ENCODE peak calls at places on chromosomes 11 and 22, in six cellular contexts. One of them, this sample, is unnamed.

GRCh38 chr11:118406599-118407166 is 5.3 kb downstream of the ATP5MG start:
- DNase-seq in tibial nerve: no peak
- DNase-seq in heart left ventricle: peak
- DNase-seq in uterus: no peak
- DNase-seq in CD4-positive, alpha-beta T cell: no peak
- DNase-seq in neural progenitor cell: no peak
- DNase-seq in this sample: no peak

GRCh38 chr22:46881373-46882118 is 119.1 kb downstream of the TBC1D22A start:
- DNase-seq in tibial nerve: no peak
- DNase-seq in heart left ventricle: peak
- DNase-seq in uterus: no peak
- DNase-seq in CD4-positive, alpha-beta T cell: no peak
- DNase-seq in neural progenitor cell: no peak
- DNase-seq in this sample: no peak

GRCh38 chr22:39481054-39481453 is 21.0 kb upstream of the MIEF1 start:
- DNase-seq in tibial nerve: no peak
- DNase-seq in heart left ventricle: no peak
- DNase-seq in uterus: no peak
- DNase-seq in CD4-positive, alpha-beta T cell: no peak
- DNase-seq in neural progenitor cell: no peak
- DNase-seq in this sample: no peak

GRCh38 chr22:48744283-48744641 is 1083.4 kb downstream of the BRD1 start:
- DNase-seq in tibial nerve: no peak
- DNase-seq in heart left ventricle: no peak
- DNase-seq in uterus: no peak
- DNase-seq in CD4-positive, alpha-beta T cell: no peak
- DNase-seq in neural progenitor cell: no peak
- DNase-seq in this sample: no peak

GRCh38 chr22:43985532-43985931 is 30.3 kb downstream of the SAMM50 start:
- DNase-seq in tibial nerve: no peak
- DNase-seq in heart left ventricle: no peak
- DNase-seq in uterus: no peak
- DNase-seq in CD4-positive, alpha-beta T cell: no peak
- DNase-seq in neural progenitor cell: no peak
- DNase-seq in this sample: no peak

GRCh38 chr11:17229481-17230152 is 21.8 kb upstream of the PIK3C2A start:
- DNase-seq in tibial nerve: no peak
- DNase-seq in heart left ventricle: no peak
- DNase-seq in uterus: no peak
- DNase-seq in CD4-positive, alpha-beta T cell: no peak
- DNase-seq in neural progenitor cell: no peak
- DNase-seq in this sample: no peak

GRCh38 chr11:32427935-32428664 is 7.2 kb downstream of the WT1 start:
- DNase-seq in tibial nerve: no peak
- DNase-seq in heart left ventricle: no peak
- DNase-seq in uterus: no peak
- DNase-seq in CD4-positive, alpha-beta T cell: no peak
- DNase-seq in neural progenitor cell: peak
- DNase-seq in this sample: no peak

GRCh38 chr22:25109878-25110595 is 89.6 kb upstream of the CRYBB3 start:
- DNase-seq in tibial nerve: no peak
- DNase-seq in heart left ventricle: no peak
- DNase-seq in uterus: no peak
- DNase-seq in CD4-positive, alpha-beta T cell: no peak
- DNase-seq in neural progenitor cell: no peak
- DNase-seq in this sample: no peak

GRCh38 chr22:38831166-38831945 is 12.5 kb downstream of the NPTXR start:
- DNase-seq in tibial nerve: no peak
- DNase-seq in heart left ventricle: no peak
- DNase-seq in uterus: no peak
- DNase-seq in CD4-positive, alpha-beta T cell: no peak
- DNase-seq in neural progenitor cell: no peak
- DNase-seq in this sample: no peak

GRCh38 chr22:42770941-42771647 is 50.4 kb upstream of the A4GALT start:
- DNase-seq in tibial nerve: no peak
- DNase-seq in heart left ventricle: no peak
- DNase-seq in uterus: no peak
- DNase-seq in CD4-positive, alpha-beta T cell: no peak
- DNase-seq in neural progenitor cell: peak
- DNase-seq in this sample: no peak

GRCh38 chr11:63635762-63636465 is 21.7 kb upstream of the PLAAT3 start:
- DNase-seq in tibial nerve: peak
- DNase-seq in heart left ventricle: peak
- DNase-seq in uterus: peak
- DNase-seq in CD4-positive, alpha-beta T cell: peak
- DNase-seq in neural progenitor cell: peak
- DNase-seq in this sample: peak

GRCh38 chr11:97237151-97237550 is 847.3 kb downstream of the JRKL start:
- DNase-seq in tibial nerve: no peak
- DNase-seq in heart left ventricle: no peak
- DNase-seq in uterus: no peak
- DNase-seq in CD4-positive, alpha-beta T cell: no peak
- DNase-seq in neural progenitor cell: no peak
- DNase-seq in this sample: no peak

GRCh38 chr11:7927635-7928034 is 3.4 kb downstream of the OR10A6 start:
- DNase-seq in tibial nerve: no peak
- DNase-seq in heart left ventricle: no peak
- DNase-seq in uterus: no peak
- DNase-seq in CD4-positive, alpha-beta T cell: no peak
- DNase-seq in neural progenitor cell: no peak
- DNase-seq in this sample: no peak

GRCh38 chr11:5524756-5525155 is 8.3 kb upstream of the UBQLNL start:
- DNase-seq in tibial nerve: no peak
- DNase-seq in heart left ventricle: no peak
- DNase-seq in uterus: no peak
- DNase-seq in CD4-positive, alpha-beta T cell: no peak
- DNase-seq in neural progenitor cell: no peak
- DNase-seq in this sample: no peak

GRCh38 chr11:87421422-87421821 is 383.7 kb downstream of the TMEM135 start:
- DNase-seq in tibial nerve: no peak
- DNase-seq in heart left ventricle: peak
- DNase-seq in uterus: no peak
- DNase-seq in CD4-positive, alpha-beta T cell: no peak
- DNase-seq in neural progenitor cell: peak
- DNase-seq in this sample: no peak

GRCh38 chr11:337711-338110 is 17.1 kb upstream of the IFITM3 start:
- DNase-seq in tibial nerve: no peak
- DNase-seq in heart left ventricle: no peak
- DNase-seq in uterus: peak
- DNase-seq in CD4-positive, alpha-beta T cell: no peak
- DNase-seq in neural progenitor cell: no peak
- DNase-seq in this sample: no peak

GRCh38 chr11:128904872-128905344 is 13.8 kb downstream of the KCNJ5 start:
- DNase-seq in tibial nerve: no peak
- DNase-seq in heart left ventricle: no peak
- DNase-seq in uterus: no peak
- DNase-seq in CD4-positive, alpha-beta T cell: no peak
- DNase-seq in neural progenitor cell: peak
- DNase-seq in this sample: no peak

GRCh38 chr11:73800407-73800806 is 12.7 kb downstream of the MRPL48 start:
- DNase-seq in tibial nerve: no peak
- DNase-seq in heart left ventricle: no peak
- DNase-seq in uterus: no peak
- DNase-seq in CD4-positive, alpha-beta T cell: no peak
- DNase-seq in neural progenitor cell: no peak
- DNase-seq in this sample: no peak

GRCh38 chr22:50498322-50498861 is 9.1 kb downstream of the LMF2 start:
- DNase-seq in tibial nerve: no peak
- DNase-seq in heart left ventricle: peak
- DNase-seq in uterus: no peak
- DNase-seq in CD4-positive, alpha-beta T cell: peak
- DNase-seq in neural progenitor cell: peak
- DNase-seq in this sample: peak

DNA sequence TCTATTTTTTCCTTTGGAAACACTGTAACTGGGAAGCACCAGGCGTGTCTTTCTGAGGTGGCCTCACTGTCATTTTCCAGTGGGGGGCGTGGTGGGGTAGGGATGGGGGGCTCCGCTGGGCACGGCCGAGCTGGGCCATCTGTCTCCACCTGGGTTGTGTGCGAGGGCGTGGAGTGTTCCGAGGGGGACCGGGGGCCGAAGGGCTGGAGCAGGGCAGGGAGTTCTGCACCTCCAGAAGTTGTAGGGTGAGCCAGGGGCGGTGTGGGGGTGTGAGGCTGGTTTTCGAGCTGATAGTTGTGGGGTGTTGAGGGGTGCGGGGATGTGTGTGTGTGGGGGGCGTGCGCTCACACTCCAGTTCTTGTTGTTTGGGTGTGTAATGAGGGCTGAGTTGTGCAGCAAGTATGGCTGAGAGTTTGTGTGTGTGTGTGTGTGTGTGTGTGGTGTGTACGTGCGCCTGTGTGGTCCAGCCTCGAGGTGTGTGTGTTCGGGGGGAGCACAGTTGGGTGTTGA is 10.8 kb downstream of the YPEL4 start:
- DNase-seq in tibial nerve: no peak
- DNase-seq in heart left ventricle: no peak
- DNase-seq in uterus: no peak
- DNase-seq in CD4-positive, alpha-beta T cell: no peak
- DNase-seq in neural progenitor cell: peak
- DNase-seq in this sample: no peak
- H3K27ac ChIP-seq in tibial nerve: peak
- H3K27ac ChIP-seq in heart left ventricle: peak
- H3K27ac ChIP-seq in uterus: peak
- H3K27ac ChIP-seq in CD4-positive, alpha-beta T cell: no peak
- H3K27ac ChIP-seq in neural progenitor cell: peak
- H3K27ac ChIP-seq in this sample: no peak

GRCh38 chr11:59197990-59198389 is 14.7 kb downstream of the MPEG1 start:
- DNase-seq in tibial nerve: peak
- DNase-seq in heart left ventricle: peak
- DNase-seq in uterus: peak
- DNase-seq in CD4-positive, alpha-beta T cell: no peak
- DNase-seq in neural progenitor cell: no peak
- DNase-seq in this sample: no peak

GRCh38 chr11:59201376-59201775 is 11.4 kb downstream of the MPEG1 start:
- DNase-seq in tibial nerve: no peak
- DNase-seq in heart left ventricle: no peak
- DNase-seq in uterus: no peak
- DNase-seq in CD4-positive, alpha-beta T cell: no peak
- DNase-seq in neural progenitor cell: no peak
- DNase-seq in this sample: no peak

GRCh38 chr11:59196777-59197176 is 15.9 kb downstream of the MPEG1 start:
- DNase-seq in tibial nerve: no peak
- DNase-seq in heart left ventricle: no peak
- DNase-seq in uterus: no peak
- DNase-seq in CD4-positive, alpha-beta T cell: no peak
- DNase-seq in neural progenitor cell: no peak
- DNase-seq in this sample: no peak

GRCh38 chr11:59200421-59200746 is 12.3 kb downstream of the MPEG1 start:
- DNase-seq in tibial nerve: no peak
- DNase-seq in heart left ventricle: no peak
- DNase-seq in uterus: no peak
- DNase-seq in CD4-positive, alpha-beta T cell: no peak
- DNase-seq in neural progenitor cell: no peak
- DNase-seq in this sample: no peak

DNA sequence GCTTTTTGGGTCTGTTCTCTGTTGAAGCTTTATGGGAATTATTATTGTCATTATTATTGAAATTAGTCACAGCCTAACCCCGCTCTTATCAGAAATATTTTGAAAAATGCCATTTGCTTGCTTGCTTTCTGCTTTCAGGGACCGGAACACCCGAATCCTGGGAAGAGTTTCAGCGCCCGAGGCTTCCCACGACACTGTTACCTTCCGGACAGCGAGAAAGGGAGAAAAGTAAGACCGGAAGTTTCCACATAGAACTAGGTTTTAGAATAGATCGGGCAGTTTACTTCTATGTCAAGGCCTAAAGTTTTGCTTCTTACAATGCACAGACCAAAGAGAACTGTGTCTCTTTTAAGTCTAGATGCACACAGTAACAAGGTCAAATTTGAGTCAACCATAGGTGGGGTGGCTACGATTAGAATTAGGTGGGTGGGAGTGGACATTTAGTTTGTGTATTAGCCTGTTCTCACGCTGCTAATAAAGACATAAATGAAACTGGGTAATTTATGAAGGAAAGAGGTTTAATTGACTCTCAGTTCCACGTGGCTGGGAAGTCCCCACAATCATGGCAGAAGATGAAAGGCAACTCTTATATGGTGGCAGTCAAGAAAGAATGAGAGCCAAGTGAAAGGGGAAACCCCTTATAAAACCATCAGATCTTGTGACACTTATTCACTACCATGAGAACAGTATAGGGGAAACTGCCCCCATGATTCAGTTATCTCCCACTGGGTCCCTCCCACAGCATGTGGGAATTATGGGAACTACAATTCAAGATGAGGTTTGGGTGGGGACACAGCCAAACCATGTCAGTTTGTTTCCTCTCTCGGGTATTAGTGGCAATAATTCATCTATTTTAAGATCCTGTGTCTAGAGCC is 12.9 kb downstream of the MPEG1 start:
- DNase-seq in tibial nerve: no peak
- DNase-seq in heart left ventricle: no peak
- DNase-seq in uterus: no peak
- DNase-seq in CD4-positive, alpha-beta T cell: no peak
- DNase-seq in neural progenitor cell: no peak
- DNase-seq in this sample: no peak
- H3K27ac ChIP-seq in tibial nerve: no peak
- H3K27ac ChIP-seq in heart left ventricle: no peak
- H3K27ac ChIP-seq in uterus: no peak
- H3K27ac ChIP-seq in CD4-positive, alpha-beta T cell: no peak
- H3K27ac ChIP-seq in neural progenitor cell: peak
- H3K27ac ChIP-seq in this sample: no peak

DNA sequence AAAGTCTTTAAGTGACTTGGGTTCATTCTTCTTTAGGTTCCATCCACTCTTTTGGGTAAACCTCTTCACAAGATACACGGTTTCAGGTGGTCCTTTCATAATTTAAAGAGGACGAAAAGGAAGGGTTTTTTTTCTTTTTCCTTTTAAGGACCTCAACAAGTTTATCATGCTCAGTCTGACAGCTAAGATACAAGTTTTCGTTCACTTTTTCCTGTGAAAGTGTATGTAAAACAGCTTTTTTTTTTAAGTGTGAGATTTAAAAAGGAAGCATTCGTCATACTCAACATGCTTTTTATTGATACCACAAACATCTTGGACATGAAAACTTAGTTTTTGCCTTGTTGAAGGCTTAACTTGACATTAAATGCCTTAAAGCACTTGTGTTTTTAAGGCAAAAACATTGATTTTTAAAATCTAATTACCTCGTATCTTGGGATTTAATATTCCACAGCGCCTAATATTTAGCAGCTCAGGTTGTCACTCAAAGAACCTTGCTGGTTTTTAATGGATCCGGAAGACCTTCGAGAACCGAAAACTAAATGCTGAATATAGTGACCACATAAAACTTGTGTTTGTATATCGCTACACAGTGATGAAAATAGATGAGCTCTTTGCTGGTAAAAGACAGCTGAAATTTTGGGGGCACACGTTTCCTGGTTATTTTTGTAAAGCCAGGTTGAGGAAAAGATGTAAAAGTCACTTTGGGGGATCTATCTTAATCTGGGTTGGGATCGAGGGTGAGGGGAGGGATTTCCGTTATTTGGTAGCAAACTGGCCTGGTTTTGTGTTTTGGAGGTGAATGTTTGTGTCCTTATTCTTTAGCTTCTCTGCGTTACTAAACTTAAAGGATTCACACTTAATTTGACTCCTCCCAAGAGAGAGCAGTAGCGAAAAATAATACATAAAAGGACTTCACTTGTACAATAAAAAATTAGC is 2.3 kb downstream of the PCF11 start:
- DNase-seq in tibial nerve: no peak
- DNase-seq in heart left ventricle: no peak
- DNase-seq in uterus: no peak
- DNase-seq in CD4-positive, alpha-beta T cell: no peak
- DNase-seq in neural progenitor cell: no peak
- DNase-seq in this sample: no peak
- H3K27ac ChIP-seq in tibial nerve: peak
- H3K27ac ChIP-seq in heart left ventricle: peak
- H3K27ac ChIP-seq in uterus: peak
- H3K27ac ChIP-seq in CD4-positive, alpha-beta T cell: peak
- H3K27ac ChIP-seq in neural progenitor cell: no peak
- H3K27ac ChIP-seq in this sample: peak

GRCh38 chr11:43067681-43068080 is 244.1 kb upstream of the API5 start:
- DNase-seq in tibial nerve: no peak
- DNase-seq in heart left ventricle: no peak
- DNase-seq in uterus: no peak
- DNase-seq in CD4-positive, alpha-beta T cell: no peak
- DNase-seq in neural progenitor cell: no peak
- DNase-seq in this sample: no peak
- H3K27ac ChIP-seq in tibial nerve: no peak
- H3K27ac ChIP-seq in heart left ventricle: no peak
- H3K27ac ChIP-seq in uterus: no peak
- H3K27ac ChIP-seq in CD4-positive, alpha-beta T cell: no peak
- H3K27ac ChIP-seq in neural progenitor cell: no peak
- H3K27ac ChIP-seq in this sample: no peak